ENCODE peak calls at places on chromosomes 12 and 14, in ten cellular contexts. C is BJ; E is amniotic stem cell; L is NCI-H69; V is CMK; Y is iris pigment epithelial cell; T is GM18507; H is activated CD8-positive, alpha-beta memory T cell treated with anti-CD3 and anti-CD28 coated beads for 24 hours; R is NCI-H774; S is HT-29. P is an unnamed sample.
A peak's percentile ranks its signal among the peaks of the same experiment; 100 is the strongest.

GRCh38 chr12:2163172-2163927 is 110.6 kb downstream of the CACNA1C start:
- DNase-seq in L (no peak), E (peak; percentile 22), R (no peak), T (no peak), Y (peak; percentile 72), H (no peak), S (peak; percentile 87), V (no peak), C (no peak), P (no peak)

GRCh38 chr14:100129161-100129589 is 30.3 kb downstream of the DEGS2 start:
- DNase-seq in H (no peak), C (no peak), T (no peak), Y (no peak), E (no peak), V (no peak), R (no peak), L (peak; percentile 53), S (no peak), P (no peak)

GRCh38 chr14:29215853-29216252 is 449.3 kb downstream of the FOXG1 start:
- DNase-seq in H (no peak), R (peak; percentile 55), E (no peak), V (no peak), C (no peak), Y (peak; percentile 47), T (no peak), L (peak; percentile 94), S (no peak), P (peak; percentile 3)

GRCh38 chr12:117038023-117038680 is 61.1 kb downstream of the TESC start:
- DNase-seq in R (no peak), S (no peak), V (no peak), L (no peak), Y (no peak), T (no peak), E (no peak), H (no peak), C (no peak), P (no peak)

GRCh38 chr12:38745601-38746000 is 159.8 kb downstream of the CPNE8 start:
- DNase-seq in S (no peak), R (no peak), L (no peak), V (no peak), T (no peak), E (no peak), Y (no peak), H (no peak), C (no peak), P (no peak)

GRCh38 chr12:100668939-100669536 is 95.6 kb downstream of the GAS2L3 start:
- DNase-seq in L (peak; percentile 90), R (peak; percentile 89), V (peak; percentile 5), T (peak; percentile 44), S (peak; percentile 84), H (peak; percentile 73), C (no peak), E (peak; percentile 73), Y (peak; percentile 69), P (peak; percentile 57)

GRCh38 chr12:66288121-66288520 is 14.2 kb upstream of the HELB start:
- DNase-seq in L (no peak), E (no peak), C (no peak), S (no peak), Y (no peak), V (no peak), H (no peak), R (no peak), T (no peak), P (peak; percentile 12)

GRCh38 chr12:6827437-6827894 is 741 bp upstream of the P3H3 start:
- DNase-seq in C (peak; percentile 27), R (peak; percentile 78), L (peak; percentile 95), H (peak; percentile 77), S (peak; percentile 60), E (peak; percentile 71), T (no peak), V (no peak), Y (peak; percentile 82), P (peak; percentile 89)

GRCh38 chr14:59728294-59728693 is 142.3 kb downstream of the RTN1 start:
- DNase-seq in C (no peak), V (no peak), T (no peak), E (no peak), L (peak; percentile 81), H (no peak), R (no peak), Y (no peak), S (no peak), P (no peak)

P was measured in SW480.